ENCODE peak calls at places on chromosomes 2 and 18, in ten cellular contexts. One of them, this sample, is unnamed. For H3K36me3, the result is how much of the 10 kb centered on the place peaks cover.

GRCh38 chr18:59379772-59380530 is 20.9 kb upstream of the LMAN1 start:
- DNase-seq in upper lobe of left lung: no peak
- DNase-seq in esophagus muscularis mucosa: no peak
- DNase-seq in transverse colon: no peak
- DNase-seq in GM23338: no peak
- DNase-seq in spleen: no peak
- DNase-seq in suprapubic skin: no peak
- DNase-seq in stomach: no peak
- DNase-seq in Panc1: no peak
- DNase-seq in H1: no peak
- DNase-seq in this sample: no peak

GRCh38 chr2:205660521-205661124 is 21.7 kb upstream of the NRP2 start:
- DNase-seq in upper lobe of left lung: no peak
- DNase-seq in esophagus muscularis mucosa: peak
- DNase-seq in transverse colon: peak
- DNase-seq in GM23338: no peak
- DNase-seq in spleen: no peak
- DNase-seq in suprapubic skin: no peak
- DNase-seq in stomach: no peak
- DNase-seq in Panc1: no peak
- DNase-seq in H1: peak
- DNase-seq in this sample: peak

GRCh38 chr2:20877944-20878343 is 55.0 kb upstream of the LDAH start:
- DNase-seq in upper lobe of left lung: no peak
- DNase-seq in esophagus muscularis mucosa: no peak
- DNase-seq in transverse colon: no peak
- DNase-seq in GM23338: no peak
- DNase-seq in spleen: no peak
- DNase-seq in suprapubic skin: no peak
- DNase-seq in stomach: no peak
- DNase-seq in Panc1: no peak
- DNase-seq in H1: no peak
- DNase-seq in this sample: no peak

GRCh38 chr2:105777071-105777482 is 32.4 kb downstream of the NCK2 start:
- DNase-seq in upper lobe of left lung: no peak
- DNase-seq in esophagus muscularis mucosa: no peak
- DNase-seq in transverse colon: peak
- DNase-seq in GM23338: no peak
- DNase-seq in spleen: no peak
- DNase-seq in suprapubic skin: no peak
- DNase-seq in stomach: no peak
- DNase-seq in Panc1: no peak
- DNase-seq in H1: no peak
- DNase-seq in this sample: no peak

GRCh38 chr2:69645026-69645425 is 1.5 kb upstream of the AAK1 start:
- DNase-seq in upper lobe of left lung: no peak
- DNase-seq in esophagus muscularis mucosa: no peak
- DNase-seq in transverse colon: no peak
- DNase-seq in GM23338: peak
- DNase-seq in spleen: no peak
- DNase-seq in suprapubic skin: no peak
- DNase-seq in stomach: no peak
- DNase-seq in Panc1: no peak
- DNase-seq in H1: no peak
- DNase-seq in this sample: no peak

GRCh38 chr2:230914886-230915285 is 10.2 kb downstream of the GPR55 start:
- DNase-seq in upper lobe of left lung: no peak
- DNase-seq in esophagus muscularis mucosa: no peak
- DNase-seq in transverse colon: no peak
- DNase-seq in GM23338: no peak
- DNase-seq in spleen: peak
- DNase-seq in suprapubic skin: peak
- DNase-seq in stomach: no peak
- DNase-seq in Panc1: no peak
- DNase-seq in H1: no peak
- DNase-seq in this sample: no peak

GRCh38 chr2:13819896-13820295 is 812.6 kb upstream of the LRATD1 start:
- DNase-seq in upper lobe of left lung: no peak
- DNase-seq in esophagus muscularis mucosa: no peak
- DNase-seq in transverse colon: no peak
- DNase-seq in GM23338: no peak
- DNase-seq in spleen: no peak
- DNase-seq in suprapubic skin: no peak
- DNase-seq in stomach: no peak
- DNase-seq in Panc1: no peak
- DNase-seq in H1: no peak
- DNase-seq in this sample: no peak

GRCh38 chr2:222709191-222709891 is 37.9 kb downstream of the MOGAT1 start:
- DNase-seq in upper lobe of left lung: no peak
- DNase-seq in esophagus muscularis mucosa: peak
- DNase-seq in transverse colon: peak
- DNase-seq in GM23338: peak
- DNase-seq in spleen: no peak
- DNase-seq in suprapubic skin: peak
- DNase-seq in stomach: peak
- DNase-seq in Panc1: peak
- DNase-seq in H1: peak
- DNase-seq in this sample: peak

GRCh38 chr2:100192300-100192699 is 49.9 kb upstream of the AFF3 start:
- DNase-seq in upper lobe of left lung: no peak
- DNase-seq in esophagus muscularis mucosa: no peak
- DNase-seq in transverse colon: no peak
- DNase-seq in GM23338: no peak
- DNase-seq in spleen: no peak
- DNase-seq in suprapubic skin: no peak
- DNase-seq in stomach: no peak
- DNase-seq in Panc1: no peak
- DNase-seq in H1: no peak
- DNase-seq in this sample: no peak

GRCh38 chr2:188474316-188474715 is 182.6 kb downstream of the GULP1 start:
- DNase-seq in upper lobe of left lung: no peak
- DNase-seq in esophagus muscularis mucosa: no peak
- DNase-seq in transverse colon: no peak
- DNase-seq in GM23338: no peak
- DNase-seq in spleen: no peak
- DNase-seq in suprapubic skin: no peak
- DNase-seq in stomach: no peak
- DNase-seq in Panc1: no peak
- DNase-seq in H1: no peak
- DNase-seq in this sample: no peak

GRCh38 chr18:70329076-70329475 is 40.2 kb downstream of the SOCS6 start:
- DNase-seq in upper lobe of left lung: no peak
- DNase-seq in esophagus muscularis mucosa: no peak
- DNase-seq in transverse colon: no peak
- DNase-seq in GM23338: no peak
- DNase-seq in spleen: no peak
- DNase-seq in suprapubic skin: no peak
- DNase-seq in stomach: no peak
- DNase-seq in Panc1: no peak
- DNase-seq in H1: no peak
- DNase-seq in this sample: no peak

GRCh38 chr18:70324897-70325296 is 36.1 kb downstream of the SOCS6 start:
- DNase-seq in upper lobe of left lung: peak
- DNase-seq in esophagus muscularis mucosa: no peak
- DNase-seq in transverse colon: no peak
- DNase-seq in GM23338: no peak
- DNase-seq in spleen: no peak
- DNase-seq in suprapubic skin: no peak
- DNase-seq in stomach: no peak
- DNase-seq in Panc1: no peak
- DNase-seq in H1: no peak
- DNase-seq in this sample: no peak

GRCh38 chr18:70326255-70326654 is 37.4 kb downstream of the SOCS6 start:
- DNase-seq in upper lobe of left lung: no peak
- DNase-seq in esophagus muscularis mucosa: no peak
- DNase-seq in transverse colon: no peak
- DNase-seq in GM23338: no peak
- DNase-seq in spleen: no peak
- DNase-seq in suprapubic skin: no peak
- DNase-seq in stomach: no peak
- DNase-seq in Panc1: no peak
- DNase-seq in H1: no peak
- DNase-seq in this sample: no peak

GRCh38 chr18:70330887-70331286 is 42.0 kb downstream of the SOCS6 start:
- DNase-seq in upper lobe of left lung: no peak
- DNase-seq in esophagus muscularis mucosa: no peak
- DNase-seq in transverse colon: no peak
- DNase-seq in GM23338: peak
- DNase-seq in spleen: no peak
- DNase-seq in suprapubic skin: no peak
- DNase-seq in stomach: no peak
- DNase-seq in Panc1: no peak
- DNase-seq in H1: no peak
- DNase-seq in this sample: no peak

GRCh38 chr18:70328169-70328568 is 39.3 kb downstream of the SOCS6 start:
- DNase-seq in upper lobe of left lung: no peak
- DNase-seq in esophagus muscularis mucosa: no peak
- DNase-seq in transverse colon: no peak
- DNase-seq in GM23338: no peak
- DNase-seq in spleen: no peak
- DNase-seq in suprapubic skin: no peak
- DNase-seq in stomach: no peak
- DNase-seq in Panc1: no peak
- DNase-seq in H1: no peak
- DNase-seq in this sample: no peak
- H3K36me3 ChIP-seq in upper lobe of left lung: under half
- H3K36me3 ChIP-seq in esophagus muscularis mucosa: under half
- H3K36me3 ChIP-seq in transverse colon: under half
- H3K36me3 ChIP-seq in GM23338: under half
- H3K36me3 ChIP-seq in spleen: under half
- H3K36me3 ChIP-seq in suprapubic skin: under half
- H3K36me3 ChIP-seq in stomach: under half
- H3K36me3 ChIP-seq in Panc1: under half
- H3K36me3 ChIP-seq in H1: under half
- H3K36me3 ChIP-seq in this sample: under half

GRCh38 chr2:218313356-218313755 is 21.1 kb upstream of the TMBIM1 start:
- DNase-seq in upper lobe of left lung: no peak
- DNase-seq in esophagus muscularis mucosa: no peak
- DNase-seq in transverse colon: no peak
- DNase-seq in GM23338: no peak
- DNase-seq in spleen: no peak
- DNase-seq in suprapubic skin: no peak
- DNase-seq in stomach: no peak
- DNase-seq in Panc1: no peak
- DNase-seq in H1: no peak
- DNase-seq in this sample: no peak
- TF ChIP-seq POLR2AphosphoS5 in upper lobe of left lung: no peak
- TF ChIP-seq POLR2AphosphoS5 in esophagus muscularis mucosa: no peak
- TF ChIP-seq POLR2AphosphoS5 in transverse colon: no peak
- TF ChIP-seq POLR2AphosphoS5 in GM23338: no peak
- TF ChIP-seq POLR2AphosphoS5 in spleen: no peak
- TF ChIP-seq POLR2AphosphoS5 in suprapubic skin: no peak
- TF ChIP-seq POLR2AphosphoS5 in stomach: no peak
- TF ChIP-seq POLR2AphosphoS5 in Panc1: no peak
- TF ChIP-seq POLR2AphosphoS5 in H1: no peak
- TF ChIP-seq POLR2AphosphoS5 in this sample: no peak

GRCh38 chr2:40957508-40957907 is 505.6 kb upstream of the SLC8A1 start:
- DNase-seq in upper lobe of left lung: no peak
- DNase-seq in esophagus muscularis mucosa: no peak
- DNase-seq in transverse colon: no peak
- DNase-seq in GM23338: no peak
- DNase-seq in spleen: peak
- DNase-seq in suprapubic skin: no peak
- DNase-seq in stomach: no peak
- DNase-seq in Panc1: no peak
- DNase-seq in H1: no peak
- DNase-seq in this sample: no peak
- H3K27ac ChIP-seq in upper lobe of left lung: no peak
- H3K27ac ChIP-seq in esophagus muscularis mucosa: no peak
- H3K27ac ChIP-seq in transverse colon: no peak
- H3K27ac ChIP-seq in GM23338: no peak
- H3K27ac ChIP-seq in spleen: no peak
- H3K27ac ChIP-seq in suprapubic skin: no peak
- H3K27ac ChIP-seq in stomach: no peak
- H3K27ac ChIP-seq in Panc1: no peak
- H3K27ac ChIP-seq in H1: no peak
- H3K27ac ChIP-seq in this sample: no peak

GRCh38 chr2:199911052-199911876 is at the start of gene C2orf69:
- DNase-seq in upper lobe of left lung: peak
- DNase-seq in esophagus muscularis mucosa: peak
- DNase-seq in transverse colon: peak
- DNase-seq in GM23338: peak
- DNase-seq in spleen: peak
- DNase-seq in suprapubic skin: peak
- DNase-seq in stomach: peak
- DNase-seq in Panc1: peak
- DNase-seq in H1: peak
- DNase-seq in this sample: peak

GRCh38 chr2:199910338-199911051 is 598 bp upstream of the C2orf69 start:
- DNase-seq in upper lobe of left lung: no peak
- DNase-seq in esophagus muscularis mucosa: no peak
- DNase-seq in transverse colon: no peak
- DNase-seq in GM23338: no peak
- DNase-seq in spleen: peak
- DNase-seq in suprapubic skin: no peak
- DNase-seq in stomach: no peak
- DNase-seq in Panc1: no peak
- DNase-seq in H1: no peak
- DNase-seq in this sample: no peak

GRCh38 chr2:199914372-199914958 is 3.4 kb downstream of the C2orf69 start:
- DNase-seq in upper lobe of left lung: no peak
- DNase-seq in esophagus muscularis mucosa: no peak
- DNase-seq in transverse colon: no peak
- DNase-seq in GM23338: no peak
- DNase-seq in spleen: no peak
- DNase-seq in suprapubic skin: no peak
- DNase-seq in stomach: no peak
- DNase-seq in Panc1: no peak
- DNase-seq in H1: no peak
- DNase-seq in this sample: no peak

GRCh38 chr2:199907008-199907714 is 3.9 kb upstream of the C2orf69 start:
- DNase-seq in upper lobe of left lung: no peak
- DNase-seq in esophagus muscularis mucosa: no peak
- DNase-seq in transverse colon: no peak
- DNase-seq in GM23338: no peak
- DNase-seq in spleen: no peak
- DNase-seq in suprapubic skin: no peak
- DNase-seq in stomach: no peak
- DNase-seq in Panc1: no peak
- DNase-seq in H1: no peak
- DNase-seq in this sample: no peak

GRCh38 chr2:199911877-199912161 is 726 bp downstream of the C2orf69 start:
- DNase-seq in upper lobe of left lung: no peak
- DNase-seq in esophagus muscularis mucosa: no peak
- DNase-seq in transverse colon: no peak
- DNase-seq in GM23338: no peak
- DNase-seq in spleen: no peak
- DNase-seq in suprapubic skin: no peak
- DNase-seq in stomach: no peak
- DNase-seq in Panc1: no peak
- DNase-seq in H1: no peak
- DNase-seq in this sample: no peak
- H3K36me3 ChIP-seq in upper lobe of left lung: under half
- H3K36me3 ChIP-seq in esophagus muscularis mucosa: under half
- H3K36me3 ChIP-seq in transverse colon: under half
- H3K36me3 ChIP-seq in GM23338: under half
- H3K36me3 ChIP-seq in spleen: under half
- H3K36me3 ChIP-seq in suprapubic skin: under half
- H3K36me3 ChIP-seq in stomach: under half
- H3K36me3 ChIP-seq in Panc1: under half
- H3K36me3 ChIP-seq in H1: under half
- H3K36me3 ChIP-seq in this sample: under half

GRCh38 chr18:28177828-28178635 is 1.1 kb upstream of the CDH2 start:
- DNase-seq in upper lobe of left lung: peak
- DNase-seq in esophagus muscularis mucosa: peak
- DNase-seq in transverse colon: no peak
- DNase-seq in GM23338: peak
- DNase-seq in spleen: no peak
- DNase-seq in suprapubic skin: no peak
- DNase-seq in stomach: peak
- DNase-seq in Panc1: no peak
- DNase-seq in H1: peak
- DNase-seq in this sample: no peak
- TF ChIP-seq POLR2AphosphoS5 in upper lobe of left lung: no peak
- TF ChIP-seq POLR2AphosphoS5 in esophagus muscularis mucosa: no peak
- TF ChIP-seq POLR2AphosphoS5 in transverse colon: no peak
- TF ChIP-seq POLR2AphosphoS5 in GM23338: no peak
- TF ChIP-seq POLR2AphosphoS5 in spleen: no peak
- TF ChIP-seq POLR2AphosphoS5 in suprapubic skin: no peak
- TF ChIP-seq POLR2AphosphoS5 in stomach: no peak
- TF ChIP-seq POLR2AphosphoS5 in Panc1: no peak
- TF ChIP-seq POLR2AphosphoS5 in H1: no peak
- TF ChIP-seq POLR2AphosphoS5 in this sample: no peak

This sample was measured in sigmoid colon.